ENCODE peak calls at places on chromosomes 16 and 17, in eight cellular contexts. One of them, this sample, is unnamed.

GRCh38 chr16:31262084-31262483 is 2.3 kb downstream of the ITGAM start:
- DNase-seq in fibroblast of the aortic adventitia: no peak
- DNase-seq in Peyer's patch: no peak
- DNase-seq in spleen: peak
- DNase-seq in lung: no peak
- DNase-seq in GM12864: no peak
- DNase-seq in HCT116: no peak
- DNase-seq in nephron progenitor cell: no peak
- DNase-seq in this sample: no peak

GRCh38 chr16:85425061-85425662 is 188.0 kb upstream of the GSE1 start:
- DNase-seq in fibroblast of the aortic adventitia: no peak
- DNase-seq in Peyer's patch: no peak
- DNase-seq in spleen: peak
- DNase-seq in lung: no peak
- DNase-seq in GM12864: no peak
- DNase-seq in HCT116: no peak
- DNase-seq in nephron progenitor cell: peak
- DNase-seq in this sample: peak

GRCh38 chr16:50185005-50185505 is 31.9 kb downstream of the TENT4B start:
- DNase-seq in fibroblast of the aortic adventitia: peak
- DNase-seq in Peyer's patch: no peak
- DNase-seq in spleen: no peak
- DNase-seq in lung: no peak
- DNase-seq in GM12864: no peak
- DNase-seq in HCT116: no peak
- DNase-seq in nephron progenitor cell: no peak
- DNase-seq in this sample: no peak

GRCh38 chr17:28467456-28468025 is 5.9 kb upstream of the SLC13A2 start:
- DNase-seq in fibroblast of the aortic adventitia: peak
- DNase-seq in Peyer's patch: no peak
- DNase-seq in spleen: no peak
- DNase-seq in lung: no peak
- DNase-seq in GM12864: no peak
- DNase-seq in HCT116: no peak
- DNase-seq in nephron progenitor cell: no peak
- DNase-seq in this sample: no peak

GRCh38 chr16:79318137-79318899 is 282.2 kb downstream of the MAF start:
- DNase-seq in fibroblast of the aortic adventitia: no peak
- DNase-seq in Peyer's patch: no peak
- DNase-seq in spleen: no peak
- DNase-seq in lung: no peak
- DNase-seq in GM12864: no peak
- DNase-seq in HCT116: no peak
- DNase-seq in nephron progenitor cell: no peak
- DNase-seq in this sample: no peak

GRCh38 chr17:71180801-71181385 is 939.9 kb upstream of the SOX9 start:
- DNase-seq in fibroblast of the aortic adventitia: no peak
- DNase-seq in Peyer's patch: peak
- DNase-seq in spleen: no peak
- DNase-seq in lung: no peak
- DNase-seq in GM12864: no peak
- DNase-seq in HCT116: no peak
- DNase-seq in nephron progenitor cell: peak
- DNase-seq in this sample: no peak

GRCh38 chr16:84703671-84704070 is 3.9 kb downstream of the USP10 start:
- DNase-seq in fibroblast of the aortic adventitia: no peak
- DNase-seq in Peyer's patch: no peak
- DNase-seq in spleen: no peak
- DNase-seq in lung: no peak
- DNase-seq in GM12864: no peak
- DNase-seq in HCT116: no peak
- DNase-seq in nephron progenitor cell: no peak
- DNase-seq in this sample: no peak

GRCh38 chr16:31529398-31530312 is 2.0 kb downstream of the AHSP start:
- DNase-seq in fibroblast of the aortic adventitia: no peak
- DNase-seq in Peyer's patch: no peak
- DNase-seq in spleen: no peak
- DNase-seq in lung: no peak
- DNase-seq in GM12864: no peak
- DNase-seq in HCT116: no peak
- DNase-seq in nephron progenitor cell: peak
- DNase-seq in this sample: no peak

GRCh38 chr16:10765772-10766171 is 22.1 kb downstream of the NUBP1 start:
- DNase-seq in fibroblast of the aortic adventitia: no peak
- DNase-seq in Peyer's patch: no peak
- DNase-seq in spleen: no peak
- DNase-seq in lung: no peak
- DNase-seq in GM12864: no peak
- DNase-seq in HCT116: no peak
- DNase-seq in nephron progenitor cell: no peak
- DNase-seq in this sample: no peak

GRCh38 chr17:76539631-76540271 is at the start of gene PRCD:
- DNase-seq in fibroblast of the aortic adventitia: no peak
- DNase-seq in Peyer's patch: no peak
- DNase-seq in spleen: peak
- DNase-seq in lung: no peak
- DNase-seq in GM12864: no peak
- DNase-seq in HCT116: no peak
- DNase-seq in nephron progenitor cell: no peak
- DNase-seq in this sample: no peak

GRCh38 chr16:27470567-27471431 is 68.8 kb downstream of the IL21R start:
- DNase-seq in fibroblast of the aortic adventitia: peak
- DNase-seq in Peyer's patch: peak
- DNase-seq in spleen: peak
- DNase-seq in lung: no peak
- DNase-seq in GM12864: no peak
- DNase-seq in HCT116: no peak
- DNase-seq in nephron progenitor cell: peak
- DNase-seq in this sample: no peak

GRCh38 chr17:76415786-76416185 is 31.4 kb downstream of the SPHK1 start:
- DNase-seq in fibroblast of the aortic adventitia: no peak
- DNase-seq in Peyer's patch: no peak
- DNase-seq in spleen: no peak
- DNase-seq in lung: no peak
- DNase-seq in GM12864: no peak
- DNase-seq in HCT116: no peak
- DNase-seq in nephron progenitor cell: no peak
- DNase-seq in this sample: no peak

GRCh38 chr16:87198328-87198731 is 118.9 kb downstream of the C16orf95 start:
- DNase-seq in fibroblast of the aortic adventitia: no peak
- DNase-seq in Peyer's patch: no peak
- DNase-seq in spleen: no peak
- DNase-seq in lung: no peak
- DNase-seq in GM12864: no peak
- DNase-seq in HCT116: no peak
- DNase-seq in nephron progenitor cell: no peak
- DNase-seq in this sample: no peak

GRCh38 chr16:22641030-22641671 is 130.5 kb downstream of the NPIPB5 start:
- DNase-seq in fibroblast of the aortic adventitia: peak
- DNase-seq in Peyer's patch: no peak
- DNase-seq in spleen: no peak
- DNase-seq in lung: no peak
- DNase-seq in GM12864: no peak
- DNase-seq in HCT116: peak
- DNase-seq in nephron progenitor cell: peak
- DNase-seq in this sample: no peak

GRCh38 chr17:64016248-64016784 is 4.1 kb downstream of the ICAM2 start:
- DNase-seq in fibroblast of the aortic adventitia: no peak
- DNase-seq in Peyer's patch: no peak
- DNase-seq in spleen: no peak
- DNase-seq in lung: no peak
- DNase-seq in GM12864: no peak
- DNase-seq in HCT116: no peak
- DNase-seq in nephron progenitor cell: no peak
- DNase-seq in this sample: no peak

GRCh38 chr17:27817731-27818130 is 17.4 kb upstream of the NOS2 start:
- DNase-seq in fibroblast of the aortic adventitia: peak
- DNase-seq in Peyer's patch: no peak
- DNase-seq in spleen: no peak
- DNase-seq in lung: no peak
- DNase-seq in GM12864: no peak
- DNase-seq in HCT116: no peak
- DNase-seq in nephron progenitor cell: no peak
- DNase-seq in this sample: no peak

GRCh38 chr17:35390663-35391062 is 17.2 kb upstream of the SLFN11 start:
- DNase-seq in fibroblast of the aortic adventitia: no peak
- DNase-seq in Peyer's patch: no peak
- DNase-seq in spleen: no peak
- DNase-seq in lung: no peak
- DNase-seq in GM12864: no peak
- DNase-seq in HCT116: no peak
- DNase-seq in nephron progenitor cell: no peak
- DNase-seq in this sample: no peak

GRCh38 chr17:28716740-28717577 is 709 bp downstream of the RAB34 start:
- DNase-seq in fibroblast of the aortic adventitia: peak
- DNase-seq in Peyer's patch: no peak
- DNase-seq in spleen: no peak
- DNase-seq in lung: no peak
- DNase-seq in GM12864: no peak
- DNase-seq in HCT116: no peak
- DNase-seq in nephron progenitor cell: peak
- DNase-seq in this sample: peak

GRCh38 chr17:37769050-37769449 is 24.2 kb upstream of the HNF1B start:
- DNase-seq in fibroblast of the aortic adventitia: no peak
- DNase-seq in Peyer's patch: no peak
- DNase-seq in spleen: no peak
- DNase-seq in lung: no peak
- DNase-seq in GM12864: no peak
- DNase-seq in HCT116: no peak
- DNase-seq in nephron progenitor cell: no peak
- DNase-seq in this sample: no peak

GRCh38 chr16:78984324-78984723 is 616.2 kb downstream of the MAF start:
- DNase-seq in fibroblast of the aortic adventitia: no peak
- DNase-seq in Peyer's patch: no peak
- DNase-seq in spleen: no peak
- DNase-seq in lung: no peak
- DNase-seq in GM12864: no peak
- DNase-seq in HCT116: no peak
- DNase-seq in nephron progenitor cell: no peak
- DNase-seq in this sample: no peak

GRCh38 chr17:35460354-35460851 is 11.8 kb upstream of the SLFN13 start:
- DNase-seq in fibroblast of the aortic adventitia: no peak
- DNase-seq in Peyer's patch: peak
- DNase-seq in spleen: peak
- DNase-seq in lung: peak
- DNase-seq in GM12864: peak
- DNase-seq in HCT116: peak
- DNase-seq in nephron progenitor cell: peak
- DNase-seq in this sample: peak

GRCh38 chr16:27169511-27170071 is 33.7 kb upstream of the KDM8 start:
- DNase-seq in fibroblast of the aortic adventitia: peak
- DNase-seq in Peyer's patch: no peak
- DNase-seq in spleen: no peak
- DNase-seq in lung: no peak
- DNase-seq in GM12864: no peak
- DNase-seq in HCT116: no peak
- DNase-seq in nephron progenitor cell: no peak
- DNase-seq in this sample: no peak

GRCh38 chr17:48625502-48626201 is 506 bp downstream of the HOXB9 start:
- DNase-seq in fibroblast of the aortic adventitia: no peak
- DNase-seq in Peyer's patch: peak
- DNase-seq in spleen: no peak
- DNase-seq in lung: no peak
- DNase-seq in GM12864: no peak
- DNase-seq in HCT116: no peak
- DNase-seq in nephron progenitor cell: no peak
- DNase-seq in this sample: no peak

GRCh38 chr17:15651583-15652110 is 32.1 kb upstream of the FBXW10B start:
- DNase-seq in fibroblast of the aortic adventitia: peak
- DNase-seq in Peyer's patch: peak
- DNase-seq in spleen: peak
- DNase-seq in lung: peak
- DNase-seq in GM12864: no peak
- DNase-seq in HCT116: peak
- DNase-seq in nephron progenitor cell: peak
- DNase-seq in this sample: no peak

GRCh38 chr17:81651692-81652091 is 4.7 kb downstream of the PDE6G start:
- DNase-seq in fibroblast of the aortic adventitia: peak
- DNase-seq in Peyer's patch: no peak
- DNase-seq in spleen: no peak
- DNase-seq in lung: no peak
- DNase-seq in GM12864: no peak
- DNase-seq in HCT116: no peak
- DNase-seq in nephron progenitor cell: no peak
- DNase-seq in this sample: no peak

GRCh38 chr16:67244387-67245188 is 2.7 kb downstream of the FHOD1 start:
- DNase-seq in fibroblast of the aortic adventitia: peak
- DNase-seq in Peyer's patch: peak
- DNase-seq in spleen: peak
- DNase-seq in lung: peak
- DNase-seq in GM12864: peak
- DNase-seq in HCT116: peak
- DNase-seq in nephron progenitor cell: no peak
- DNase-seq in this sample: no peak
- TF ChIP-seq CTCF in fibroblast of the aortic adventitia: no peak
- TF ChIP-seq CTCF in Peyer's patch: no peak
- TF ChIP-seq CTCF in spleen: no peak
- TF ChIP-seq CTCF in lung: no peak
- TF ChIP-seq CTCF in GM12864: no peak
- TF ChIP-seq CTCF in HCT116: no peak
- TF ChIP-seq CTCF in nephron progenitor cell: no peak
- TF ChIP-seq CTCF in this sample: no peak

GRCh38 chr16:12685806-12686205 is 117.9 kb downstream of the CPPED1 start:
- DNase-seq in fibroblast of the aortic adventitia: no peak
- DNase-seq in Peyer's patch: no peak
- DNase-seq in spleen: peak
- DNase-seq in lung: no peak
- DNase-seq in GM12864: no peak
- DNase-seq in HCT116: no peak
- DNase-seq in nephron progenitor cell: no peak
- DNase-seq in this sample: no peak

GRCh38 chr16:12690024-12690423 is 113.7 kb downstream of the CPPED1 start:
- DNase-seq in fibroblast of the aortic adventitia: no peak
- DNase-seq in Peyer's patch: no peak
- DNase-seq in spleen: no peak
- DNase-seq in lung: no peak
- DNase-seq in GM12864: no peak
- DNase-seq in HCT116: no peak
- DNase-seq in nephron progenitor cell: no peak
- DNase-seq in this sample: no peak

GRCh38 chr16:12688972-12689850 is 114.5 kb downstream of the CPPED1 start:
- DNase-seq in fibroblast of the aortic adventitia: no peak
- DNase-seq in Peyer's patch: no peak
- DNase-seq in spleen: no peak
- DNase-seq in lung: no peak
- DNase-seq in GM12864: no peak
- DNase-seq in HCT116: no peak
- DNase-seq in nephron progenitor cell: no peak
- DNase-seq in this sample: no peak
- TF ChIP-seq CTCF in fibroblast of the aortic adventitia: no peak
- TF ChIP-seq CTCF in Peyer's patch: no peak
- TF ChIP-seq CTCF in spleen: no peak
- TF ChIP-seq CTCF in lung: no peak
- TF ChIP-seq CTCF in GM12864: no peak
- TF ChIP-seq CTCF in HCT116: no peak
- TF ChIP-seq CTCF in nephron progenitor cell: no peak
- TF ChIP-seq CTCF in this sample: no peak

GRCh38 chr16:54930034-54930938 is at the start of gene IRX5:
- DNase-seq in fibroblast of the aortic adventitia: peak
- DNase-seq in Peyer's patch: peak
- DNase-seq in spleen: peak
- DNase-seq in lung: peak
- DNase-seq in GM12864: peak
- DNase-seq in HCT116: peak
- DNase-seq in nephron progenitor cell: peak
- DNase-seq in this sample: peak
- TF ChIP-seq CTCF in fibroblast of the aortic adventitia: peak
- TF ChIP-seq CTCF in Peyer's patch: no peak
- TF ChIP-seq CTCF in spleen: no peak
- TF ChIP-seq CTCF in lung: no peak
- TF ChIP-seq CTCF in GM12864: no peak
- TF ChIP-seq CTCF in HCT116: no peak
- TF ChIP-seq CTCF in nephron progenitor cell: no peak
- TF ChIP-seq CTCF in this sample: peak

GRCh38 chr16:13435873-13436474 is 484.0 kb upstream of the ERCC4 start:
- DNase-seq in fibroblast of the aortic adventitia: no peak
- DNase-seq in Peyer's patch: no peak
- DNase-seq in spleen: no peak
- DNase-seq in lung: no peak
- DNase-seq in GM12864: no peak
- DNase-seq in HCT116: no peak
- DNase-seq in nephron progenitor cell: no peak
- DNase-seq in this sample: no peak
- TF ChIP-seq CTCF in fibroblast of the aortic adventitia: no peak
- TF ChIP-seq CTCF in Peyer's patch: no peak
- TF ChIP-seq CTCF in spleen: no peak
- TF ChIP-seq CTCF in lung: no peak
- TF ChIP-seq CTCF in GM12864: peak
- TF ChIP-seq CTCF in HCT116: peak
- TF ChIP-seq CTCF in nephron progenitor cell: no peak
- TF ChIP-seq CTCF in this sample: peak